ENCODE peak calls at places on chromosomes 11 and 22, in six cellular contexts. N is heart right ventricle, A is A549, H is lower leg skin, P is foreskin fibroblast, U is BJ. I is an unnamed sample.

GRCh38 chr11:106733518-106734162 is 284.6 kb downstream of the GUCY1A2 start:
- DNase-seq in N (no peak), A (no peak), H (no peak), P (no peak), U (no peak), I (peak; percentile 19)

GRCh38 chr11:93220078-93220477 is 22.3 kb upstream of the SLC36A4 start:
- DNase-seq in N (no peak), A (no peak), H (no peak), P (no peak), U (no peak), I (no peak)

GRCh38 chr11:65305501-65306268 is 9.0 kb upstream of the CDC42EP2 start:
- DNase-seq in N (no peak), A (no peak), H (no peak), P (no peak), U (no peak), I (no peak)

GRCh38 chr22:30890689-30891442 is 77.7 kb downstream of the MORC2 start:
- DNase-seq in N (no peak), A (peak; percentile 36), H (peak; percentile 85), P (no peak), U (no peak), I (no peak)

GRCh38 chr11:35605691-35606090 is 12.6 kb upstream of the FJX1 start:
- DNase-seq in N (peak; percentile 13), A (no peak), H (no peak), P (peak; percentile 86), U (no peak), I (no peak)

GRCh38 chr11:104033134-104033533 is 3.3 kb upstream of the DDI1 start:
- DNase-seq in N (no peak), A (peak; percentile 84), H (no peak), P (peak; percentile 82), U (no peak), I (peak; percentile 70)

GRCh38 chr22:39995346-39996252 is 845 bp downstream of the FAM83F start:
- DNase-seq in N (no peak), A (no peak), H (no peak), P (no peak), U (no peak), I (no peak)

GRCh38 chr11:76782526-76783293 is 446 bp upstream of the TSKU start:
- DNase-seq in N (peak; percentile 88), A (peak; percentile 95), H (peak; percentile 96), P (peak; percentile 98), U (peak; percentile 70), I (no peak)

GRCh38 chr11:20770421-20770935 is 101.1 kb downstream of the NELL1 start:
- DNase-seq in N (no peak), A (no peak), H (no peak), P (no peak), U (no peak), I (no peak)

GRCh38 chr11:10941429-10941828 is 83.6 kb upstream of the ZBED5 start:
- DNase-seq in N (no peak), A (no peak), H (no peak), P (no peak), U (no peak), I (no peak)

GRCh38 chr11:2528301-2529050 is 83.7 kb downstream of the KCNQ1 start:
- DNase-seq in N (no peak), A (no peak), H (peak; percentile 76), P (no peak), U (no peak), I (no peak)

GRCh38 chr11:107825875-107826274 is 32.7 kb downstream of the SLC35F2 start:
- DNase-seq in N (no peak), A (no peak), H (no peak), P (no peak), U (no peak), I (no peak)

GRCh38 chr11:86741489-86742435 is 58.6 kb upstream of the PRSS23 start:
- DNase-seq in N (no peak), A (peak; percentile 94), H (no peak), P (peak; percentile 82), U (no peak), I (peak; percentile 69)

GRCh38 chr11:104700609-104701008 is 197.7 kb downstream of the CASP12 start:
- DNase-seq in N (no peak), A (no peak), H (no peak), P (peak; percentile 46), U (peak; percentile 5), I (peak; percentile 43)

GRCh38 chr11:34558673-34559072 is 45.1 kb upstream of the ELF5 start:
- DNase-seq in N (no peak), A (no peak), H (peak; percentile 42), P (no peak), U (no peak), I (no peak)

GRCh38 chr11:34769224-34769623 is 147.0 kb downstream of the APIP start:
- DNase-seq in N (no peak), A (no peak), H (peak; percentile 54), P (no peak), U (no peak), I (no peak)

GRCh38 chr11:62399172-62399867 is 19.5 kb upstream of the SCGB1A1 start:
- DNase-seq in N (no peak), A (no peak), H (no peak), P (no peak), U (no peak), I (no peak)
- H3K4me3 ChIP-seq in N (no peak overlapping the region), A (no peak overlapping the region), H (no peak overlapping the region), P (no peak overlapping the region), U (no peak overlapping the region), I (no peak overlapping the region)

GRCh38 chr11:9573054-9573774 is at the start of gene WEE1:
- DNase-seq in N (peak; percentile 99), A (peak; percentile 99), H (peak; percentile 100), P (peak; percentile 99), U (peak; percentile 90), I (peak; percentile 75)
- TF ChIP-seq CTCF in N (no peak), A (no peak), H (no peak), P (no peak), U (no peak), I (no peak)

DNA sequence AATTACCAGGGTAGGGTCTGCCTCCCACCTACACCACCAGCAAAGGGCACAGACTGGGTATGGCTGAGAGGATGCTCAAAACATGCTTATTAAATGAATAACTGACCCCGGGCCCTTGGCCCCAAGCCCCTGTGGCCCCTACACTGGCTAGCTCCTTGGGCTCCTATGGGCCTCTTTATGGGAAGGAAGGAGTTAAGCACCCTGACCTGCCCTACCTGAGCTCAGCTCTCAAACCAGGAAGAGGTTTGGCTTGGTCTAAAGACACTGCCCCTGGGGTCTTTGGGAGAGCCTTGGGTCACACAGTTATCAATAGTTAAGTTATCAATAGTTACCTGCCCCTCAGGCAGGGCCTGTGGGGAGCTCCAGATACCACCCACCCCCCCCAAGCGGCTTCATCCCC is 1.2 kb downstream of the USH1C start:
- DNase-seq in N (no peak), A (no peak), H (no peak), P (no peak), U (no peak), I (no peak)
- H3K4me3 ChIP-seq in N (no peak overlapping the region), A (no peak overlapping the region), H (no peak overlapping the region), P (no peak overlapping the region), U (no peak overlapping the region), I (peak overlapping the region; percentile 89)

GRCh38 chr11:31884080-31884479 is 73.0 kb upstream of the PAX6 start:
- DNase-seq in N (no peak), A (no peak), H (no peak), P (no peak), U (no peak), I (no peak)

GRCh38 chr11:31881825-31882224 is 70.7 kb upstream of the PAX6 start:
- DNase-seq in N (no peak), A (no peak), H (no peak), P (no peak), U (no peak), I (no peak)

GRCh38 chr11:31883435-31883834 is 72.3 kb upstream of the PAX6 start:
- DNase-seq in N (no peak), A (no peak), H (no peak), P (no peak), U (no peak), I (no peak)

GRCh38 chr11:31882951-31883392 is 71.8 kb upstream of the PAX6 start:
- DNase-seq in N (no peak), A (no peak), H (no peak), P (no peak), U (no peak), I (no peak)

GRCh38 chr11:31887180-31887579 is 76.1 kb upstream of the PAX6 start:
- DNase-seq in N (no peak), A (peak; percentile 16), H (no peak), P (no peak), U (no peak), I (no peak)
- TF ChIP-seq CTCF in N (no peak), A (no peak), H (no peak), P (no peak), U (no peak), I (peak; percentile 37)

DNA sequence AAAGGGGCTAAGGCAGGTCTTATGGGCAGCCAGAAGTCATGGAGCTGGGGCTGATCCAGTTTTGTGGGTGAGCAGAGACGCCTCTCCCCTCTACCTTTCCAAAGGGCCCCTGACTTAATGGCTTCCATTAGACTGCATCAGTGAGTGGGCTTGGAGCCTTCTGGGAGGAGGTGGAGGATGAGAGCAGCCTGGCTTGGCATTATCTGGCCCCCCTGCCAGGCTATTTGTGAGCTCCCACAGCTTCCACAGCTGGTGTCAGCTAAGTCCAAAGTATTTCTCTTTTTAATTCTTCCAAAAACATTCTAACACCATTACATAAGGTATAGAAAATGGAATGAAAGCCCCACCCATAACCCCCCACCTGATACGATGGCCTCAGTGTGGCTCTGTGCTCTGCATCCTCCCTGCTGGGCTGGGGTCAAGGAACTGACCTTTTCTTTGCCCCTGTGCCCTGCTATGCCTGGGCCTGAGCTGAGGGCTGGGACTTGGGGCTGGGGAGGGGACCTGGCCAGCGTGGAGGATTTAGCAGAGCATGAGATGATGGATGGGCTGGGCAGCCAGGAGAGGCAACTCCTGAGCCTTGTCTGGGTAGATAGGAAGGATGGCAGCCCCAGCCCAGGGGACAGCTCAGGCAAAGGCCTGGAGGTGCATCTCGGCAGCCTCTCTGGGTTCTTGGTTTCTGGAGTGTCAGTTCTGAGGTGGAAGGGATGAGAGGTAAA is 4.0 kb downstream of the AIFM3 start:
- DNase-seq in N (no peak), A (no peak), H (no peak), P (no peak), U (no peak), I (no peak)
- H3K4me3 ChIP-seq in N (no peak overlapping the region), A (no peak overlapping the region), H (no peak overlapping the region), P (no peak overlapping the region), U (no peak overlapping the region), I (no peak overlapping the region)

DNA sequence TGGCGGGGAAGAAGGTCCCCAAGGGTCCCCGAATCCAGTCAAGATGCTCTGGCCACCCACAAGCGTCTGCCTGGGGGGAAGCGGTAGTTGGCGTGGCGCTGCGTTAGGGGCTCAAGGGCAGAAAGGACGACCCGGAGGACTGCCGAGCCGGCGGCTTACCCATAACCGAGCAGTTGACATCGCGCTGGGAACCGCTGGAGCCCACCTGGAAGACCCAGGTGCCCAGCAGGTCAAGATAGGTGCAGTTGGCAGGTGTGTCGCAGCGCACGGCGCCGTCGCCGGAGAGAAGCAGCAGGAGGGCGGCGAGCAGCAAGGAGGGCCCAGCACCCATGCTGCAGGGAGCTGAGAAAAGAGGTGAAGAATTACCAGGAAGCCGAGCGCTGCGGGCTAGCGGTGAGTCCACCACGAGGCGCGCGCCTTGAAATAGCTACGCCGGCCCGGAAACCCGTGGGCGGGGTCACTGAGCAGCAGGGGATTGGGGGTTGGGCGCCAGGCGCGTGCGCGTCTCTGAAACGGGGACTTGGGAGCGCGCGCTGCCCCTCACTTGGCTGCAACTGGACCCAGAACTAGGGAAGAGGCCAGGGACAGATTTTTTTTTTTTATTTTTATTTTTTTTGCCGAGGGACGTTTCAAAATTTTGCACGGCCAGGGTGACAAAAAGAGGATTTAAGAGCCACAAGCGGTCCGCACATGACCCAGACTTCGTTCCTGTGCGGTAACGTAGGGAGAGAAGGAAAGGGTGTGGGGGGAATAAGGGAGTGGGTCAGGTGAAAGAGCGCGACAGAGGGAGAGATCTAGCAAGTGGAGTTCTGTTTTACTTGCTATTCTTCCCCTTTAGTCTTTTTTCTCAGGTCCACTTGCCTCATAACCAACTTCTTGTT is at the start of gene CTSC:
- DNase-seq in N (peak; percentile 93), A (peak; percentile 87), H (peak; percentile 98), P (peak; percentile 87), U (no peak), I (no peak)
- TF ChIP-seq CTCF in N (peak; percentile 23), A (no peak), H (no peak), P (no peak), U (peak; percentile 10), I (no peak)